ENCODE peak calls at places on chromosome 2, in eight cellular contexts. K is neural progenitor cell, H is kidney epithelial cell, Z is choroid plexus epithelial cell, D is glutamatergic neuron, T is fibroblast of mammary gland, G is heart left ventricle, Q is Panc1. J is an unnamed sample.

GRCh38 chr2:63846487-63846886 is 4.8 kb downstream of the UGP2 start:
- DNase-seq in G (no peak), D (no peak), Q (no peak), K (no peak), H (no peak), T (peak; percentile 33), Z (no peak), J (no peak)

GRCh38 chr2:85719609-85720240 is 25.6 kb downstream of the GNLY start:
- DNase-seq in D (no peak), G (peak; percentile 81), H (no peak), K (no peak), T (no peak), Q (no peak), Z (no peak), J (no peak)

GRCh38 chr2:156017486-156017885 is 315.0 kb downstream of the NR4A2 start:
- DNase-seq in D (no peak), H (no peak), T (no peak), K (no peak), G (no peak), Q (no peak), Z (no peak), J (no peak)

GRCh38 chr2:70118798-70119454 is 31.6 kb downstream of the PCBP1 start:
- DNase-seq in H (no peak), Z (no peak), D (peak; percentile 32), T (no peak), K (peak; percentile 70), Q (no peak), G (peak; percentile 12), J (no peak)

GRCh38 chr2:120949027-120949956 is 213.6 kb downstream of the GLI2 start:
- DNase-seq in Q (no peak), H (no peak), K (no peak), G (no peak), T (no peak), Z (no peak), D (no peak), J (no peak)

GRCh38 chr2:182977463-182977862 is 60.8 kb downstream of the NCKAP1 start:
- DNase-seq in Q (no peak), T (no peak), Z (no peak), G (no peak), D (no peak), H (no peak), K (no peak), J (no peak)

GRCh38 chr2:144331652-144332355 is 188.1 kb downstream of the ZEB2 start:
- DNase-seq in K (peak; percentile 62), T (no peak), D (peak; percentile 77), Q (no peak), Z (no peak), G (no peak), H (no peak), J (peak; percentile 58)

GRCh38 chr2:236240228-236240990 is 23.8 kb downstream of the ASB18 start:
- DNase-seq in Z (peak; percentile 10), H (no peak), Q (peak; percentile 4), T (no peak), D (no peak), G (peak; percentile 83), K (peak; percentile 21), J (no peak)

GRCh38 chr2:191298306-191298705 is 53.1 kb downstream of the MYO1B start:
- DNase-seq in G (no peak), D (no peak), T (peak; percentile 33), H (no peak), Z (peak; percentile 59), K (no peak), Q (no peak), J (no peak)

GRCh38 chr2:40488101-40488598 is 36.3 kb upstream of the SLC8A1 start:
- DNase-seq in G (no peak), Q (peak; percentile 8), H (peak; percentile 35), Z (peak; percentile 72), D (no peak), T (peak; percentile 58), K (peak; percentile 58), J (no peak)

GRCh38 chr2:42871372-42871771 is 79.0 kb upstream of the HAAO start:
- DNase-seq in H (no peak), K (no peak), G (no peak), Q (no peak), T (no peak), D (no peak), Z (no peak), J (no peak)

GRCh38 chr2:47334356-47335136 is 68.4 kb upstream of the MSH2 start:
- DNase-seq in K (peak; percentile 73), H (no peak), Z (no peak), D (no peak), Q (no peak), G (no peak), T (no peak), J (no peak)

GRCh38 chr2:29336741-29337340 is 221.6 kb downstream of the CLIP4 start:
- DNase-seq in H (no peak), Z (no peak), Q (no peak), K (no peak), D (no peak), T (no peak), G (no peak), J (no peak)

GRCh38 chr2:56684371-56684770 is 500.6 kb downstream of the CCDC85A start:
- DNase-seq in G (no peak), D (no peak), Z (no peak), Q (no peak), T (no peak), H (no peak), K (peak; percentile 4), J (no peak)

GRCh38 chr2:24828641-24829040 is 35.4 kb downstream of the CENPO start:
- DNase-seq in Z (no peak), G (no peak), T (no peak), Q (no peak), D (no peak), H (no peak), K (no peak), J (no peak)

GRCh38 chr2:144708641-144709040 is 188.7 kb upstream of the ZEB2 start:
- DNase-seq in T (no peak), H (no peak), D (no peak), Z (no peak), Q (no peak), K (no peak), G (no peak), J (no peak)

GRCh38 chr2:121530210-121530562 is 494 bp upstream of the RNU4ATAC start:
- DNase-seq in H (peak; percentile 28), Q (peak; percentile 22), G (peak; percentile 79), K (peak; percentile 78), D (peak; percentile 76), T (peak; percentile 67), Z (peak; percentile 81), J (peak; percentile 78)

GRCh38 chr2:175151791-175152190 is 16.2 kb downstream of the ATF2 start:
- DNase-seq in H (no peak), Q (no peak), G (no peak), K (no peak), Z (peak; percentile 38), D (no peak), T (no peak), J (no peak)

GRCh38 chr2:226971029-226971584 is 135.3 kb downstream of the RHBDD1 start:
- DNase-seq in G (no peak), D (no peak), Z (no peak), Q (no peak), T (no peak), K (no peak), H (no peak), J (no peak)

DNA sequence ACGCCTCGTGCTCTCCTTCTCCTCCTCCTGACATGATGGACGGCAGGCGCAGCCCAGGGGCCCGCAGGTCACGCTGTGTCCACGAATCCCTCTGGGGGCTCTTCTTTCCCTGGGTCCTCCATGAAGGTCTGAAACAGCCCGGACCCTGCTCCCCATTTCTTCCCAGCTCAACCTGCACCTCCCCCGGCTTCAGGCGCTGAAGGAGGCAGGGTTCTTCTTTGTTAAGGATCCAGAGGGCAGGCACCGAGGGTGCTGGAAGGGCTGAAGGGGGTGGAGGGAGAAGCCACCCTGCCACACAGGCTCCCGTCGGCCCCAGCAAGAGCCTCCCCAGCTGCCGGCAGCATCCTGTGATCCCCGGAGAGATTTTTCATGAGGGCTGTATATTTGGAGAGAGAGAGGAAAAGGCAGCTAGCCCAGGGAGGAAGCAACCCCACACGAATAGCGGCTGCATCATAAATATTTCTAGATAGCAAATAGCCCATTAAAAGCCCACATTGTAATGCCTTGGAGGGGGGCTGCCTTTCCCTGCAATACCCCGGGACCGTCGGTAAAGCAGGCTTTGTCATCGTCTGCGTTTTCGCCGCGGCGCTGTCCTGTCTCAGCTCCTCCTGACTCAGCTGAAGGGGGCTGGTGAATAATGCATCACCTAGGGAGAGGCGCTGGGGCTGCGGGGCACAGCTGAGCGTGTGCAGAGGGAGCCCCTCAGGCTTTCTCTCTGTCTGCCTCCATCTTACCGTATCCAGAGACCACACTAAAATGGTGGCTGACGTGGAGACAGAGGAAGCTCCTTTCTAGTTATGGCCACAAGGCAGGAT is 289.3 kb downstream of the SOX11 start:
- DNase-seq in D (peak; percentile 77), K (peak; percentile 76), Z (peak; percentile 6), T (no peak), G (no peak), H (no peak), Q (no peak), J (no peak)
- TF ChIP-seq CTCF in D (no peak), K (peak; percentile 10), Z (no peak), T (no peak), G (no peak), H (no peak), Q (no peak), J (no peak)

GRCh38 chr2:98509542-98510321 is 65.1 kb downstream of the INPP4A start:
- DNase-seq in K (no peak), T (no peak), G (no peak), Z (no peak), H (no peak), D (no peak), Q (no peak), J (no peak)

GRCh38 chr2:98510322-98510662 is 65.6 kb downstream of the INPP4A start:
- DNase-seq in H (no peak), T (no peak), G (no peak), D (no peak), K (no peak), Z (no peak), Q (no peak), J (no peak)

GRCh38 chr2:98514096-98514639 is 69.5 kb downstream of the INPP4A start:
- DNase-seq in Q (no peak), T (no peak), Z (no peak), H (no peak), K (peak; percentile 39), G (no peak), D (no peak), J (no peak)

GRCh38 chr2:98512699-98513098 is 68.0 kb downstream of the INPP4A start:
- DNase-seq in G (no peak), T (no peak), K (no peak), Z (no peak), D (no peak), H (no peak), Q (no peak), J (no peak)

GRCh38 chr2:98511981-98512380 is 67.3 kb downstream of the INPP4A start:
- DNase-seq in G (no peak), D (no peak), K (no peak), T (no peak), Q (no peak), Z (no peak), H (no peak), J (no peak)
- TF ChIP-seq CTCF in G (no peak), D (no peak), K (no peak), T (no peak), Q (no peak), Z (no peak), H (no peak), J (no peak)

GRCh38 chr2:169087757-169088379 is 18.5 kb downstream of the DHRS9 start:
- DNase-seq in H (no peak), K (no peak), Q (no peak), T (no peak), G (no peak), D (no peak), Z (no peak), J (no peak)
- TF ChIP-seq CTCF in H (no peak), K (peak; percentile 6), Q (no peak), T (no peak), G (peak; percentile 14), D (no peak), Z (peak; percentile 12), J (no peak)

GRCh38 chr2:15767679-15768078 is 172.7 kb upstream of the MYCN start:
- DNase-seq in K (no peak), H (no peak), Z (no peak), Q (no peak), T (no peak), D (no peak), G (no peak), J (no peak)
- TF ChIP-seq CTCF in K (no peak), H (no peak), Z (no peak), Q (no peak), T (no peak), D (no peak), G (no peak), J (no peak)